ENCODE peak calls at places on chromosomes 1 and 21, in eight cellular contexts. R is kidney epithelial cell, A is GM12865, Z is esophagus muscularis mucosa, W is SK-N-SH, E is OCI-LY7, J is body of pancreas, S is PC-9. K is an unnamed sample.

GRCh38 chr1:195899762-195900352 is 708.4 kb downstream of the KCNT2 start:
- DNase-seq in E (no peak), J (no peak), S (no peak), Z (no peak), W (no peak), A (no peak), R (no peak), K (no peak)

GRCh38 chr21:33362044-33362555 is 37.3 kb downstream of the IFNAR1 start:
- DNase-seq in W (no peak), A (peak; percentile 90), J (peak; percentile 42), S (no peak), E (peak; percentile 72), Z (peak; percentile 91), R (no peak), K (no peak)

GRCh38 chr1:28126212-28126611 is 37.8 kb upstream of the EYA3 start:
- DNase-seq in A (no peak), W (no peak), E (no peak), R (no peak), Z (no peak), J (no peak), S (no peak), K (no peak)

GRCh38 chr1:108877858-108878257 is 1.1 kb downstream of the GPSM2 start:
- DNase-seq in S (no peak), J (no peak), A (no peak), W (peak; percentile 30), Z (no peak), R (no peak), E (peak; percentile 36), K (no peak)

GRCh38 chr1:80799457-80799856 is 1001.3 kb upstream of the ADGRL2 start:
- DNase-seq in E (no peak), J (no peak), Z (no peak), W (no peak), A (no peak), S (no peak), R (no peak), K (no peak)

GRCh38 chr1:178869114-178869697 is 1.7 kb downstream of the ANGPTL1 start:
- DNase-seq in S (no peak), W (no peak), R (no peak), A (no peak), J (no peak), E (no peak), Z (no peak), K (no peak)

GRCh38 chr1:47919113-47919833 is 77.9 kb downstream of the TRABD2B start:
- DNase-seq in Z (no peak), S (no peak), W (no peak), E (no peak), R (no peak), A (no peak), J (no peak), K (no peak)

GRCh38 chr21:34952701-34953100 is 96.4 kb downstream of the RUNX1 start:
- DNase-seq in A (no peak), Z (no peak), S (no peak), R (peak; percentile 73), J (no peak), E (no peak), W (no peak), K (no peak)

GRCh38 chr1:67629370-67630075 is 55.5 kb upstream of the GADD45A start:
- DNase-seq in W (no peak), J (no peak), A (no peak), S (no peak), Z (no peak), E (no peak), R (no peak), K (no peak)

GRCh38 chr1:109024651-109025050 is 17.3 kb downstream of the WDR47 start:
- DNase-seq in W (no peak), Z (no peak), J (no peak), S (no peak), E (no peak), R (no peak), A (no peak), K (no peak)

GRCh38 chr1:64292399-64292798 is 89.0 kb downstream of the UBE2U start:
- DNase-seq in Z (no peak), W (no peak), E (no peak), R (no peak), S (no peak), J (no peak), A (no peak), K (no peak)

GRCh38 chr21:46011267-46011967 is 29.8 kb downstream of the COL6A1 start:
- DNase-seq in R (no peak), A (no peak), E (no peak), Z (peak; percentile 87), W (no peak), J (no peak), S (no peak), K (no peak)

GRCh38 chr1:48530727-48531351 is 58.8 kb upstream of the SPATA6 start:
- DNase-seq in S (peak; percentile 29), A (peak; percentile 70), R (no peak), Z (no peak), E (peak; percentile 64), J (peak; percentile 65), W (peak; percentile 50), K (peak; percentile 44)

GRCh38 chr1:32761253-32761877 is 55.8 kb downstream of the YARS1 start:
- DNase-seq in W (peak; percentile 67), E (no peak), S (peak; percentile 84), A (peak; percentile 55), Z (no peak), R (peak; percentile 72), J (peak; percentile 94), K (no peak)

GRCh38 chr1:162230096-162230495 is 146.6 kb downstream of the SPATA46 start:
- DNase-seq in J (peak; percentile 76), S (no peak), E (peak; percentile 1), W (no peak), R (no peak), A (no peak), Z (no peak), K (no peak)

GRCh38 chr1:167720965-167721616 is 691 bp upstream of the MPZL1 start:
- DNase-seq in W (peak; percentile 42), Z (no peak), R (no peak), E (peak; percentile 61), A (peak; percentile 68), J (peak; percentile 52), S (peak; percentile 34), K (no peak)

DNA sequence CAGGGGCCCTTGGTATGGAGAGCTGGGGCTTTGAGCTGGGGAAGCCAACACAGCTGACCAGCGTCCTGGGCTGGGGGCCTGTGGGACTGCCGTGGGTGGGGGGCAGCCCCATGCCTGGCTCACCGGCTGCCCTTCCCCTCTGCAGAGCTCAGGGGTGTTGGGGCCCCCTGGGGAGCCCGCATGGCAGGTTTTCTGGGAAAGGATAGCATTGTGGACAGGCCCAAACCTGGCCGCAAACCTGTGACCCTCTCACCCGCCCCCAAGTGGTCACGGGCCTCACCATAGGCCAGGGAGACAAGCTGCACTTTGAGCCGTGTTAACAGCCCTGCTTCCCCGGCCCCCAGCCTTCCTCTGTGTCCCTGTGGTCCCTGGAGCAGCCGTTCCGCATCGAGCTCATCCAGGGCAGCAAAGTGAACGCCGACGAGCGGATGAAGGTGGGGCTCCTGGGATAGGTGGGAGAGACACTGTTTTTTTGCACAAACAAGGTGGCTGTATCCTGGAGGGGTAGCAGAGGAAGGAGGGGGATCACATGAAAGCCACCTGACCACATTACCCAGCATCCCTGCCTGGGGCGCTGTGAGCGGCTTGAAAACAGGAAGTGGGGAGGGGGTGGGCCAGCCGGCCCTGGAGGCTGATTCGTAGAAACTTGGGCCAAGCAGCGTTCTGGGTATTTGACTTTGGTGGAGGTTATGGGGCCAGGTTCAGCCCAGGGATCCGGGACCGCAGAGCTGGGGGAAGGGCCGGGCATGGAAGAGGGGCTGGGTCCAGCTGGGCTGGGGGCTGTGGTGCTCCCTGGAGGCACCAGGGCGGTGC is 65.9 kb downstream of the PIK3CD start:
- DNase-seq in W (peak; percentile 65), S (no peak), R (peak; percentile 21), A (peak; percentile 87), Z (peak; percentile 94), E (peak; percentile 95), J (peak; percentile 47), K (peak; percentile 88)
- H3K4me3 ChIP-seq in W (no peak overlapping the region), S (no peak overlapping the region), R (no peak overlapping the region), A (peak overlapping the region; percentile 23), Z (peak overlapping the region; percentile 20), E (peak overlapping the region; percentile 79), J (no peak overlapping the region), K (peak overlapping the region; percentile 9)

DNA sequence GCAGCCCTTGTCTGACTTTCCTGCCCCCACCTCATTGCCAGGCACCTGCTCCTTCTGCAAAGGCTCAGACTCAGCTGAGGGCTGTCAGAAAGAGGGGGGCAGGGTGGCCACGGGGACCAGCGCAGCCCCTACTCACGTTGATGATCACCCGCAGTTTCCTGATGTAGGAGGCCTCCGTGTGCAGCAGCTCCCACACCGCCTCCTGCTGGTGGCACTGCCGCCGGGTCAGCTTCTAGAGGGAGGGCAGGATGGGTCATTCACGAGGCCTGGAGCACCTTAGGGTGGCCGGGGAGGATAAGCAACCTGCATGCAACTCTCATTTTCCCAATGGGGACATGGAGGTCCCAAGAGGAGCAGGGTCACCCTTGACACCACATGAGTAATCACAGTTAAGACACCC is 6.4 kb upstream of the TNFRSF25 start:
- DNase-seq in Z (no peak), S (no peak), W (no peak), A (no peak), J (no peak), E (no peak), R (no peak), K (no peak)
- TF ChIP-seq CTCF in Z (no peak), S (peak; percentile 51), W (peak; percentile 46), A (peak; percentile 31), J (no peak), E (peak; percentile 69), R (peak; percentile 52), K (no peak)

GRCh38 chr1:153532769-153533599 is 2.8 kb downstream of the S100A6 start:
- DNase-seq in Z (peak; percentile 96), E (peak; percentile 38), S (peak; percentile 85), R (peak; percentile 42), A (peak; percentile 56), W (no peak), J (peak; percentile 76), K (peak; percentile 96)
- H3K4me3 ChIP-seq in Z (peak overlapping the region; percentile 70), E (no peak overlapping the region), S (peak overlapping the region; percentile 85), R (peak overlapping the region; percentile 66), A (no peak overlapping the region), W (peak overlapping the region; percentile 79), J (no peak overlapping the region), K (peak overlapping the region; percentile 92)

GRCh38 chr1:10387611-10388386 is 11.1 kb upstream of the PGD start:
- DNase-seq in R (no peak), A (peak; percentile 26), W (no peak), S (no peak), J (peak; percentile 24), Z (no peak), E (peak; percentile 78), K (no peak)
- TF ChIP-seq CTCF in R (no peak), A (no peak), W (peak; percentile 28), S (no peak), J (no peak), Z (no peak), E (no peak), K (no peak)

K was measured in left lung.